ENCODE peak calls at places on chromosomes 11 and 22, in five cellular contexts. One of them, this sample, is unnamed.

GRCh38 chr11:44286268-44286880 is 23.6 kb downstream of the ALX4 start:
- DNase-seq in IMR-90: peak
- DNase-seq in GM23338: peak
- DNase-seq in fibroblast of lung: peak
- DNase-seq in MM.1S: peak
- DNase-seq in this sample: peak

GRCh38 chr22:37121887-37122591 is 12.5 kb upstream of the TMPRSS6 start:
- DNase-seq in IMR-90: peak
- DNase-seq in MM.1S: peak
- DNase-seq in GM23338: peak
- DNase-seq in fibroblast of lung: peak
- DNase-seq in this sample: no peak

GRCh38 chr11:62298975-62299374 is at the start of gene SCGB1D4:
- DNase-seq in MM.1S: no peak
- DNase-seq in GM23338: no peak
- DNase-seq in fibroblast of lung: no peak
- DNase-seq in IMR-90: no peak
- DNase-seq in this sample: no peak

GRCh38 chr11:77981346-77981947 is 13.0 kb downstream of the INTS4 start:
- DNase-seq in fibroblast of lung: no peak
- DNase-seq in MM.1S: no peak
- DNase-seq in GM23338: no peak
- DNase-seq in IMR-90: no peak
- DNase-seq in this sample: no peak

GRCh38 chr11:60305906-60306619 is 21.0 kb upstream of the MS4A6E start:
- DNase-seq in GM23338: no peak
- DNase-seq in fibroblast of lung: no peak
- DNase-seq in IMR-90: no peak
- DNase-seq in MM.1S: no peak
- DNase-seq in this sample: no peak

GRCh38 chr11:101453682-101454081 is 130.1 kb downstream of the TRPC6 start:
- DNase-seq in MM.1S: no peak
- DNase-seq in fibroblast of lung: peak
- DNase-seq in GM23338: no peak
- DNase-seq in IMR-90: peak
- DNase-seq in this sample: no peak

GRCh38 chr11:73358071-73358470 is 18.1 kb upstream of the RELT start:
- DNase-seq in fibroblast of lung: peak
- DNase-seq in IMR-90: peak
- DNase-seq in MM.1S: no peak
- DNase-seq in GM23338: no peak
- DNase-seq in this sample: no peak

GRCh38 chr11:64489831-64490441 is 101.1 kb upstream of the SLC22A12 start:
- DNase-seq in GM23338: peak
- DNase-seq in MM.1S: no peak
- DNase-seq in fibroblast of lung: peak
- DNase-seq in IMR-90: peak
- DNase-seq in this sample: peak

GRCh38 chr22:37079668-37080171 is 28.2 kb downstream of the KCTD17 start:
- DNase-seq in MM.1S: no peak
- DNase-seq in IMR-90: peak
- DNase-seq in GM23338: no peak
- DNase-seq in fibroblast of lung: peak
- DNase-seq in this sample: no peak

GRCh38 chr11:80417681-80418080 is 976.9 kb upstream of the TENM4 start:
- DNase-seq in IMR-90: no peak
- DNase-seq in MM.1S: no peak
- DNase-seq in GM23338: no peak
- DNase-seq in fibroblast of lung: peak
- DNase-seq in this sample: no peak

GRCh38 chr11:69186316-69187266 is 30.9 kb downstream of the SMIM38 start:
- DNase-seq in fibroblast of lung: no peak
- DNase-seq in IMR-90: no peak
- DNase-seq in MM.1S: no peak
- DNase-seq in GM23338: no peak
- DNase-seq in this sample: no peak

GRCh38 chr22:23306438-23306921 is 126.2 kb downstream of the BCR start:
- DNase-seq in MM.1S: no peak
- DNase-seq in fibroblast of lung: peak
- DNase-seq in IMR-90: peak
- DNase-seq in GM23338: no peak
- DNase-seq in this sample: peak

GRCh38 chr11:112216591-112217105 is 9.6 kb upstream of the PTS start:
- DNase-seq in fibroblast of lung: peak
- DNase-seq in IMR-90: peak
- DNase-seq in GM23338: no peak
- DNase-seq in MM.1S: no peak
- DNase-seq in this sample: no peak

GRCh38 chr11:134043821-134044420 is 25.0 kb upstream of the JAM3 start:
- DNase-seq in MM.1S: no peak
- DNase-seq in IMR-90: no peak
- DNase-seq in fibroblast of lung: no peak
- DNase-seq in GM23338: no peak
- DNase-seq in this sample: no peak

GRCh38 chr22:48564995-48565394 is 1262.7 kb downstream of the BRD1 start:
- DNase-seq in IMR-90: no peak
- DNase-seq in MM.1S: no peak
- DNase-seq in GM23338: no peak
- DNase-seq in fibroblast of lung: no peak
- DNase-seq in this sample: no peak

DNA sequence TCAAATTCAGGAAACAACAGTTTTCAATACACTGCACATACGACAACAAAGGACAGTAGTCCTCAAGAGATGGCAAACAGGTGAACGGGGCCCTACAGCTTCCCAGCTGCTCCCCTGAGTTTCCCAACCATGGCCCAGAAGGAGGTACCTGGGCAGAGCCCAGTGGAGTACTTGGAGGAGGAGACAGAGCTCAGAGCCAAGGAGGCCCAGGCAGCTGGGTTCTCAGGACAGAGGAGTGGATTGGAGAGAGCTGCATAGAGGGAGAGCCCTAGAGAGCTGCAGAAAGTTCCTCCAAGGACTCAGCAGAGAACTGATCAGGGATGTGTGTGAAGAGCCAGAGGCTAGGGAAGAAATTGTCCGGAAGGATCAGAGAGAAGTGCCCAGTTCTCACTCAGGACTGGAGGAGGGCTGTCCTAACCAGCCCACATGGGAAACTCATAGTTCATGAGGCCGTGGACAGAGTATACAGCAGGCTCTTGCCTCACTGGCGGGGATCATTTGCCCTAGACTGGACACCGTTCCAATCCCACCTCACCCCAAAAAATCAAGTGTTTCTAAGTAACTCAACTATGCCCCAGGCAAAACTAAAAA is 7.6 kb upstream of the ASCL2 start:
- DNase-seq in IMR-90: no peak
- DNase-seq in GM23338: peak
- DNase-seq in fibroblast of lung: no peak
- DNase-seq in MM.1S: no peak
- DNase-seq in this sample: no peak
- H3K4me3 ChIP-seq in IMR-90: no peak
- H3K4me3 ChIP-seq in GM23338: no peak
- H3K4me3 ChIP-seq in fibroblast of lung: no peak
- H3K4me3 ChIP-seq in MM.1S: no peak
- H3K4me3 ChIP-seq in this sample: no peak

GRCh38 chr11:32259641-32260081 is 168.8 kb downstream of the RCN1 start:
- DNase-seq in MM.1S: peak
- DNase-seq in fibroblast of lung: peak
- DNase-seq in GM23338: no peak
- DNase-seq in IMR-90: peak
- DNase-seq in this sample: no peak
- H3K27ac ChIP-seq in MM.1S: peak
- H3K27ac ChIP-seq in fibroblast of lung: no peak
- H3K27ac ChIP-seq in GM23338: no peak
- H3K27ac ChIP-seq in IMR-90: no peak
- H3K27ac ChIP-seq in this sample: no peak

DNA sequence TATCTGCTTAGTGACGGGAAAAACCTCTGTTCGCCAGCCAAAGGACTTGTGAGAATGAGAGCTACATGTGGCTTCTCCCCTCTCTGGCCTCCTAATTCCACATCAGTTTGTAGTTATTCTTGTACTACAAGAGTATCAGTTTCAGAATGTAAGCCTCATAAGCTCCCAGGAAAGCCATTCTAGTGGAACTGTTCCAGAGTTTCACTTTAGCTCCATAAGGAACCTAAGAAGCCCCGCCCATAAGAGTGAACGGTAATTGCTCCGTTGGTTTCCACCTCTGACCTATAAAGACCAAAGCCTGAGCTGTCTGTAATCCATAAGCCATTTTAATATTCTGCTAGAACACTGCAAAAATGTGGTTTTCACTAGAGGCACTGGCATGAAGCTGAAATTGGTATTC is 53.0 kb downstream of the SIK3 start:
- DNase-seq in MM.1S: no peak
- DNase-seq in fibroblast of lung: peak
- DNase-seq in IMR-90: peak
- DNase-seq in GM23338: peak
- DNase-seq in this sample: no peak
- H3K4me2 ChIP-seq in MM.1S: peak
- H3K4me2 ChIP-seq in fibroblast of lung: peak
- H3K4me2 ChIP-seq in IMR-90: peak
- H3K4me2 ChIP-seq in GM23338: no peak
- H3K4me2 ChIP-seq in this sample: no peak

GRCh38 chr11:5443835-5444393 is 2.6 kb upstream of the OR51I1 start:
- DNase-seq in GM23338: no peak
- DNase-seq in fibroblast of lung: no peak
- DNase-seq in IMR-90: no peak
- DNase-seq in MM.1S: no peak
- DNase-seq in this sample: no peak

GRCh38 chr11:5441414-5441813 is at the start of gene OR51I1:
- DNase-seq in MM.1S: no peak
- DNase-seq in IMR-90: no peak
- DNase-seq in fibroblast of lung: no peak
- DNase-seq in GM23338: no peak
- DNase-seq in this sample: no peak
- H3K4me3 ChIP-seq in MM.1S: no peak
- H3K4me3 ChIP-seq in IMR-90: no peak
- H3K4me3 ChIP-seq in fibroblast of lung: no peak
- H3K4me3 ChIP-seq in GM23338: no peak
- H3K4me3 ChIP-seq in this sample: no peak

DNA sequence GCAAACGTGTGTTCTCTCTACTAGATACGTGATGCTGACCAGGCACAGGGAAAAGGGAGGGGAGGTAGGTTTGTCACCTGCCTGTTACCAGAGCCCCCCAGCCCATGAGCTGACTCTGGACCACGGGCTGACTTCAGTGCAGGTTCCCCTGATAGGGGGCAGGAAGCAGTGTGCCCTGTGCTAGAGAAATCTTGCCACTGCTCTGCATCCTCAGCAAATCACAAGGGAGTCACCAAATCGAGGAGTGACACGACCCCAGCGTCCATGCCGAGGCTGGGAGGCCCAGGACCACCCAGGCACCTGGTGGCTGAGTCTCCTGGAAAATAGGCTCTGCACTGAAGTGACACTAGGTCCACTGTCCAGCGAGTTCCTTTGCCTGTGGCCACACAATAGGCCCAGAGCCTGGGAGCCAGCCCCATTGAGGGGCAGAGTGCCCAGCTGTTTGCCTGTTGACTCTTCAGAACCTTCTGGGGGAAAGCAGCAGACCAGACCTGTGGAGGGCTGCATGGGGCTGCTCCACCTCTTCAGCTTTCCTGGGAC is 99.3 kb downstream of the CTTN start:
- DNase-seq in fibroblast of lung: no peak
- DNase-seq in IMR-90: no peak
- DNase-seq in MM.1S: no peak
- DNase-seq in GM23338: no peak
- DNase-seq in this sample: no peak
- H3K27ac ChIP-seq in fibroblast of lung: no peak
- H3K27ac ChIP-seq in IMR-90: no peak
- H3K27ac ChIP-seq in MM.1S: no peak
- H3K27ac ChIP-seq in GM23338: no peak
- H3K27ac ChIP-seq in this sample: no peak

GRCh38 chr11:71566081-71566620 is 788 bp downstream of the KRTAP5-10 start:
- DNase-seq in fibroblast of lung: no peak
- DNase-seq in IMR-90: no peak
- DNase-seq in MM.1S: no peak
- DNase-seq in GM23338: no peak
- DNase-seq in this sample: no peak

GRCh38 chr11:71565263-71565662 is at the start of gene KRTAP5-10:
- DNase-seq in IMR-90: no peak
- DNase-seq in fibroblast of lung: no peak
- DNase-seq in GM23338: no peak
- DNase-seq in MM.1S: no peak
- DNase-seq in this sample: no peak

GRCh38 chr11:71562120-71562519 is 3.2 kb upstream of the KRTAP5-10 start:
- DNase-seq in GM23338: no peak
- DNase-seq in MM.1S: no peak
- DNase-seq in IMR-90: no peak
- DNase-seq in fibroblast of lung: no peak
- DNase-seq in this sample: no peak

GRCh38 chr11:71564430-71564829 is 933 bp upstream of the KRTAP5-10 start:
- DNase-seq in IMR-90: no peak
- DNase-seq in fibroblast of lung: no peak
- DNase-seq in MM.1S: no peak
- DNase-seq in GM23338: no peak
- DNase-seq in this sample: no peak

DNA sequence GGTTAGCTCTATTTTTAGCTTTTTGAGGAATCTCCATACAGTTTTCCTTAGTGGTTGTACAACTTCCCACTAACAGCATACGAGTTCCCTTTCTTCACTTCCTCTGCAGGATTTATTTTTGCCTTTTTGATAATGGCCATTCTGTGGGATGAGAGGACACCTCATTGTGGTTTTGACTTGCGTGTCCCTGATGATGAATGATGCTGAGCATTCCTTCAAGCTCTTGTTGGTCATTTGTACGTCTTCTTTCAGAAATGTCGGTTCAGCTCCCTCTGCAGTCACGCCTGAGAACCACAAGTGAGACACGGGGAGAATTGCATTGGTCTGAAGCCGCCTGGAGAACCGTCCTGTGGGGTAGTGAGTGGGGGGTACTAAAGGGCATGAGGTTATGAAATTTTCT is 2.0 kb upstream of the KRTAP5-10 start:
- DNase-seq in fibroblast of lung: peak
- DNase-seq in GM23338: peak
- DNase-seq in IMR-90: peak
- DNase-seq in MM.1S: peak
- DNase-seq in this sample: peak
- H3K4me2 ChIP-seq in fibroblast of lung: no peak
- H3K4me2 ChIP-seq in GM23338: no peak
- H3K4me2 ChIP-seq in IMR-90: no peak
- H3K4me2 ChIP-seq in MM.1S: no peak
- H3K4me2 ChIP-seq in this sample: no peak

DNA sequence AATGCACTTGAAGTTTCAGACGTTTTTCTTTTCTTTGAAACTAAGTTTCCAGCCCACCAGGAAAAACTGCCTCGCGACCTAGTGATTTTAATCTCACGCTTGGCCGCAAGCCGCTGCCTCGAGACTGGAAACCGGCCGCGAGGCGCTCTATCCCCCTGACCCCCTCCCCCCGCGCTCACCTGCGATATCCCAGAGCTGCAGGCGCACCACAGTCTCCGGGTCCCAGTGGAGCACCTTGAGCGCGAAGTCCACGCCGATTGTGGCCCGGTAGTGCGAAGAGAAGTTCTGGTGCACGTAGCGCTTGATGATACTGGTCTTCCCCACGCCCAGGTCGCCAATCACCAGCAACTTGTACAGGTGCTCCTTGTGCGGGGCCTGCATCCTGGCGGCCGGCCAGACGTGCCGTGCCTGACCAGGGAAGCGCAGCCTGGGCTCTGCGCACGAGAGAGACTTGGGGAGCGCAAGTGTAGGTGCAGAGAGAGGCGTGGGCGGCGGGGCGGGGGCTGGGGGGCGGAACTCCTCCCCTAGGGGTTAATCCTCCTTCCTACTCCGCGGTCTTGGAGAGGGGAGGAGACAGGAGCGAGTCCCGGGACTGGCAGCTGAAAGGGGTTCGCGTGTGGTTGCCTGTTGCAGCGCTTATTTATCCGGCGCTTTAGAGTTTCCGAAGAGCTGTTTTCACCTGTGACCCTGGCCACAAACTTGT is at the start of gene RAB38:
- DNase-seq in GM23338: peak
- DNase-seq in IMR-90: peak
- DNase-seq in MM.1S: no peak
- DNase-seq in fibroblast of lung: peak
- DNase-seq in this sample: no peak
- H3K4me3 ChIP-seq in GM23338: peak
- H3K4me3 ChIP-seq in IMR-90: peak
- H3K4me3 ChIP-seq in MM.1S: no peak
- H3K4me3 ChIP-seq in fibroblast of lung: peak
- H3K4me3 ChIP-seq in this sample: no peak